ENCODE peak calls at places on chromosome 20, in six cellular contexts. H is mesenchymal stem cell; L is tibial artery; N is colonic mucosa; R is CD8-positive, alpha-beta T cell; Q is naive thymus-derived CD4-positive, alpha-beta T cell. B is an unnamed sample.

GRCh38 chr20:23245553-23246128 is 105.0 kb upstream of the NXT1 start:
- DNase-seq in R (no peak), Q (peak; percentile 1), N (peak; percentile 47), L (peak; percentile 58), H (peak; percentile 65), B (no peak)

GRCh38 chr20:9741996-9742395 is 96.9 kb downstream of the PAK5 start:
- DNase-seq in L (no peak), H (no peak), R (no peak), Q (no peak), N (no peak), B (no peak)

GRCh38 chr20:12166053-12166717 is 248.5 kb downstream of the BTBD3 start:
- DNase-seq in H (peak; percentile 89), Q (no peak), L (no peak), R (no peak), N (peak; percentile 33), B (peak; percentile 64)

GRCh38 chr20:51647674-51648570 is 105.4 kb upstream of the NFATC2 start:
- DNase-seq in Q (no peak), N (no peak), L (no peak), H (no peak), R (no peak), B (no peak)

GRCh38 chr20:45432294-45432693 is 16.4 kb downstream of the PIGT start:
- DNase-seq in N (no peak), H (no peak), Q (no peak), L (no peak), R (no peak), B (no peak)

GRCh38 chr20:44896583-44896982 is 11.1 kb downstream of the YWHAB start:
- DNase-seq in Q (no peak), R (no peak), N (no peak), L (no peak), H (peak; percentile 33), B (no peak)

GRCh38 chr20:46325788-46326472 is 17.6 kb upstream of the CDH22 start:
- DNase-seq in L (no peak), H (no peak), Q (no peak), N (no peak), R (no peak), B (peak; percentile 56)

GRCh38 chr20:54323227-54323734 is 115.4 kb downstream of the PFDN4 start:
- DNase-seq in R (no peak), L (no peak), Q (no peak), H (no peak), N (no peak), B (no peak)

GRCh38 chr20:50438986-50439407 is 71.2 kb upstream of the PTPN1 start:
- DNase-seq in N (no peak), R (no peak), H (peak; percentile 86), L (no peak), Q (no peak), B (peak; percentile 55)

GRCh38 chr20:34311118-34312023 is 8.2 kb upstream of the AHCY start:
- DNase-seq in R (no peak), L (no peak), Q (no peak), N (peak; percentile 95), H (peak; percentile 15), B (peak; percentile 88)

GRCh38 chr20:36084897-36085617 is 69.5 kb upstream of the EPB41L1 start:
- DNase-seq in N (no peak), H (peak; percentile 37), L (no peak), Q (no peak), R (no peak), B (no peak)

GRCh38 chr20:24493661-24494459 is 24.4 kb downstream of the SYNDIG1 start:
- DNase-seq in R (no peak), N (no peak), L (no peak), H (no peak), Q (no peak), B (no peak)

GRCh38 chr20:34938466-34939163 is 17.0 kb downstream of the GSS start:
- DNase-seq in Q (no peak), H (no peak), N (peak; percentile 93), R (no peak), L (peak; percentile 62), B (no peak)

GRCh38 chr20:48733296-48733790 is 94.5 kb downstream of the PREX1 start:
- DNase-seq in L (no peak), Q (no peak), N (no peak), H (peak; percentile 9), R (no peak), B (no peak)

GRCh38 chr20:24507182-24507853 is 37.9 kb downstream of the SYNDIG1 start:
- DNase-seq in N (peak; percentile 16), L (no peak), Q (no peak), R (no peak), H (no peak), B (no peak)

GRCh38 chr20:63052571-63053429 is 46.0 kb upstream of the BHLHE23 start:
- DNase-seq in R (peak; percentile 15), H (no peak), Q (no peak), L (no peak), N (no peak), B (no peak)

GRCh38 chr20:48800227-48800626 is 27.6 kb downstream of the PREX1 start:
- DNase-seq in N (no peak), H (no peak), R (no peak), L (no peak), Q (no peak), B (no peak)

GRCh38 chr20:33945391-33946079 is 48.2 kb upstream of the RALY start:
- DNase-seq in H (peak; percentile 86), Q (no peak), N (no peak), L (no peak), R (no peak), B (peak; percentile 83)

GRCh38 chr20:23920936-23921335 is 41.4 kb upstream of the CST5 start:
- DNase-seq in H (no peak), Q (no peak), L (no peak), N (no peak), R (no peak), B (no peak)

GRCh38 chr20:2006452-2007381 is 12.9 kb upstream of the PDYN start:
- DNase-seq in H (peak; percentile 43), Q (peak; percentile 8), N (no peak), L (no peak), R (peak; percentile 24), B (peak; percentile 84)

GRCh38 chr20:53902968-53903651 is 167.3 kb downstream of the BCAS1 start:
- DNase-seq in H (no peak), L (no peak), N (no peak), Q (no peak), R (no peak), B (no peak)

GRCh38 chr20:61135966-61136365 is 116.1 kb upstream of the CDH4 start:
- DNase-seq in H (no peak), R (no peak), L (no peak), N (no peak), Q (no peak), B (no peak)

GRCh38 chr20:881051-881820 is 34.9 kb downstream of the ANGPT4 start:
- DNase-seq in R (no peak), L (no peak), Q (no peak), N (no peak), H (peak; percentile 24), B (peak; percentile 97)

GRCh38 chr20:49948809-49949507 is 12.8 kb downstream of the RNF114 start:
- DNase-seq in L (no peak), H (peak; percentile 94), R (no peak), Q (no peak), N (no peak), B (peak; percentile 95)

GRCh38 chr20:40866056-40866455 is 162.6 kb upstream of the TOP1 start:
- DNase-seq in Q (no peak), N (no peak), R (no peak), H (no peak), L (no peak), B (no peak)

GRCh38 chr20:19327401-19327800 is 115.0 kb downstream of the SLC24A3 start:
- DNase-seq in Q (no peak), N (no peak), R (no peak), L (no peak), H (no peak), B (no peak)
- H3K4me1 ChIP-seq in Q (no peaks in the 10 kb centered on the region), N (no peaks in the 10 kb centered on the region), R (no peaks in the 10 kb centered on the region), L (no peaks in the 10 kb centered on the region), H (no peaks in the 10 kb centered on the region), B (no peaks in the 10 kb centered on the region)

GRCh38 chr20:55777641-55778040 is 227.7 kb downstream of the CBLN4 start:
- DNase-seq in L (no peak), Q (no peak), R (no peak), H (no peak), N (no peak), B (no peak)
- H3K9me3 ChIP-seq in L (no peaks in the 10 kb centered on the region), Q (no peaks in the 10 kb centered on the region), R (no peaks in the 10 kb centered on the region), H (peaks cover 14% of the 10 kb centered on the region), N (no peaks in the 10 kb centered on the region), B (peaks cover 4% of the 10 kb centered on the region)

DNA sequence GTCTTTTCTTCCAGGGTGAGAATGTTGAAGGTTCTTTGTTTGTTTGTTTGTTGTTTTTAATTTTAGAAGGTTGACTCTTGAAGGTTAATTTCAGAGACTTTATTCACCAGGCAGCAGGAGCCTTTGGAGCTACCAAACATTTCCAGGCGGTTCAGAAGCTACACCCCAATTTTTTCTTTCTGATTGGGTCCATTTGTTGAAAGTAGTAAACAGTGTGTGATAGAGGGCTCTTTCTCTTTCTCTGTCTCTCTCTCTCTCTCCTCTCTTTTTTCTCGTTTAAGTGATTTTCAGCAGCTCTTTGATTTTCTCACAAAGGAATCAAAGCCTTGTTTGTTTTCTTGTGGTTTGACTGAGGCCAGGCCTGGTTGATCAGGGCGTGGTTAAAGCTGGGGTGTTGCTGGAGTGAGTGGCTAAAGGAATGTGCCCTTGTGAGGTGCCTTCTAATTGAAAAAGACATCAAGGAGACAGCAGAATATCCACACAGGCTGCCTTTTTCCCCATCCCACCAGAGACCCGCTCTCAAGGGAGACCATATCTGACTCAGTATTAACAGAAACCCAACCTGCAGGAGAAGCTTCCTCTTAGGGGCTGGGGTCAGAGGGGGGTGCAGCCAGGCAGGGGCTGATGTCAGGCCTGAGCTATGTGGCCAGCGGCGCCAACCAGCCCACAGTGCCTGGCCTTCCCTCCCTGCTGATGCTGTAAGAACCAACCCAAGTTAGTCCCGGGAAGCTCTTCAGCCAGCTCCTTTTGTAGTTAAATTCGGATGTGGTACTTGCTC is 40.4 kb upstream of the NAA20 start:
- DNase-seq in L (peak; percentile 59), N (no peak), Q (no peak), H (peak; percentile 80), R (no peak), B (peak; percentile 92)
- H3K4me3 ChIP-seq in L (peak overlapping the region; percentile 66), N (peak overlapping the region; percentile 19), Q (no peak overlapping the region), H (peak overlapping the region; percentile 50), R (no peak overlapping the region), B (peak overlapping the region; percentile 95)

DNA sequence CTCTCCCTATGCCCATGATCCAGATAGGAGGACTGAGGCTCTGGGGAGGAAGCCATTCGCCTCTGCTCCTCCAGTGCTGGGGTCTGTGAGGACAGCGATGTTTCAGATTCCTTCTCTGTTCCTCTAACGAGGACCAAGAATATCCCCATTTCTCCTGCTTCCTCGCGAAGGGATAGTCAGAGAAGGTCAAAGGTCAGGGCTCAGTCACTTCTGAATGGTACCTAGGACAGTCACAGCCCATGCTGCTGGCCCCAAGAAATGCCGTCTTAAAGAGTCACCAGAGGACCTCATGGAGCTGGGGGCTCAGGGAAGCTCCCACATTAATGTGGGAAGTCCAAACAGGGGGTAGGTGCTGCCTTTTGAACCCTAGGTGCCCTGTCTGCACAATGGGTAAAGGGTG is 2.1 kb downstream of the FOXS1 start:
- DNase-seq in H (no peak), L (no peak), Q (no peak), N (no peak), R (no peak), B (no peak)
- H3K4me1 ChIP-seq in H (peaks cover 62% of the 10 kb centered on the region), L (peaks cover 59% of the 10 kb centered on the region), Q (no peaks in the 10 kb centered on the region), N (no peaks in the 10 kb centered on the region), R (no peaks in the 10 kb centered on the region), B (peaks cover 54% of the 10 kb centered on the region)